ENCODE peak calls at places on chromosomes 16 and 17, in five cellular contexts. G is spleen; J is cardiac fibroblast; A is CD4-positive, CD25-positive, alpha-beta regulatory T cell; W is coronary artery. V is an unnamed sample.

GRCh38 chr17:27993161-27993695 is 49.2 kb upstream of the NLK start:
- DNase-seq in G (no peak), J (no peak), A (no peak), W (no peak), V (peak; percentile 2)

GRCh38 chr16:678858-679807 is 1.1 kb upstream of the STUB1 start:
- DNase-seq in G (peak; percentile 94), J (peak; percentile 36), A (no peak), W (no peak), V (peak; percentile 50)

GRCh38 chr17:29587591-29587990 is 1.9 kb downstream of the GIT1 start:
- DNase-seq in G (no peak), J (no peak), A (no peak), W (no peak), V (no peak)

GRCh38 chr16:58773870-58774269 is 39.8 kb upstream of the GOT2 start:
- DNase-seq in G (no peak), J (no peak), A (no peak), W (no peak), V (no peak)

GRCh38 chr17:340074-340473 is 12.5 kb downstream of the RPH3AL start:
- DNase-seq in G (peak; percentile 46), J (no peak), A (no peak), W (no peak), V (no peak)

GRCh38 chr17:82199496-82199895 is 13.1 kb downstream of the CCDC57 start:
- DNase-seq in G (no peak), J (no peak), A (no peak), W (no peak), V (no peak)

GRCh38 chr17:2190014-2190413 is 113.6 kb downstream of the SMG6 start:
- DNase-seq in G (no peak), J (no peak), A (no peak), W (no peak), V (peak; percentile 45)

GRCh38 chr17:14125518-14126125 is 56.3 kb downstream of the COX10 start:
- DNase-seq in G (no peak), J (no peak), A (peak; percentile 21), W (no peak), V (no peak)

GRCh38 chr17:80802626-80803450 is 188.8 kb upstream of the CHMP6 start:
- DNase-seq in G (peak; percentile 48), J (no peak), A (no peak), W (peak; percentile 69), V (no peak)

GRCh38 chr16:17461951-17462729 is 8.6 kb downstream of the XYLT1 start:
- DNase-seq in G (peak; percentile 86), J (no peak), A (no peak), W (no peak), V (no peak)

GRCh38 chr17:9844153-9844552 is 18.4 kb downstream of the GLP2R start:
- DNase-seq in G (no peak), J (no peak), A (no peak), W (no peak), V (no peak)

GRCh38 chr16:56425439-56425832 is at the start of gene AMFR:
- DNase-seq in G (peak; percentile 93), J (peak; percentile 75), A (peak; percentile 75), W (peak; percentile 78), V (peak; percentile 90)

GRCh38 chr17:79929257-79930076 is 90.2 kb upstream of the CBX4 start:
- DNase-seq in G (no peak), J (no peak), A (no peak), W (no peak), V (no peak)

GRCh38 chr17:72368191-72368590 is 247.4 kb downstream of the SOX9 start:
- DNase-seq in G (no peak), J (no peak), A (no peak), W (no peak), V (no peak)

GRCh38 chr16:57764006-57764340 is 28.4 kb downstream of the KATNB1 start:
- DNase-seq in G (no peak), J (no peak), A (no peak), W (no peak), V (no peak)

GRCh38 chr16:23953476-23953875 is 117.7 kb downstream of the PRKCB start:
- DNase-seq in G (no peak), J (no peak), A (no peak), W (no peak), V (no peak)

GRCh38 chr16:17452931-17453330 is 17.8 kb downstream of the XYLT1 start:
- DNase-seq in G (no peak), J (no peak), A (no peak), W (no peak), V (no peak)

GRCh38 chr17:18158022-18158600 is 25.5 kb upstream of the ALKBH5 start:
- DNase-seq in G (peak; percentile 98), J (peak; percentile 86), A (peak; percentile 91), W (peak; percentile 92), V (peak; percentile 10)

GRCh38 chr16:77657016-77657415 is 65.3 kb upstream of the NUDT7 start:
- DNase-seq in G (no peak), J (peak; percentile 64), A (no peak), W (no peak), V (no peak)

GRCh38 chr16:66605177-66605999 is 884 bp downstream of the CMTM3 start:
- DNase-seq in G (peak; percentile 94), J (peak; percentile 46), A (no peak), W (no peak), V (peak; percentile 59)

GRCh38 chr16:84751241-84751640 is 51.4 kb downstream of the USP10 start:
- DNase-seq in G (no peak), J (no peak), A (no peak), W (no peak), V (no peak)

GRCh38 chr16:54285414-54286066 is 1.0 kb downstream of the IRX3 start:
- DNase-seq in G (no peak), J (peak; percentile 70), A (no peak), W (no peak), V (peak; percentile 81)

GRCh38 chr17:77783991-77784820 is 174.3 kb upstream of the TNRC6C start:
- DNase-seq in G (peak; percentile 86), J (no peak), A (peak; percentile 69), W (no peak), V (no peak)

GRCh38 chr16:4140652-4141051 is 24.4 kb upstream of the ADCY9 start:
- DNase-seq in G (no peak), J (peak; percentile 7), A (no peak), W (no peak), V (no peak)

GRCh38 chr17:48994548-48995331 is 2.4 kb upstream of the IGF2BP1 start:
- DNase-seq in G (no peak), J (no peak), A (no peak), W (peak; percentile 9), V (no peak)

GRCh38 chr17:48989100-48989499 is 8.1 kb upstream of the IGF2BP1 start:
- DNase-seq in G (no peak), J (no peak), A (no peak), W (no peak), V (no peak)

GRCh38 chr17:48992433-48992832 is 4.8 kb upstream of the IGF2BP1 start:
- DNase-seq in G (no peak), J (no peak), A (no peak), W (no peak), V (no peak)

GRCh38 chr17:48993305-48993704 is 3.9 kb upstream of the IGF2BP1 start:
- DNase-seq in G (no peak), J (no peak), A (no peak), W (no peak), V (no peak)

GRCh38 chr17:48990882-48991357 is 6.3 kb upstream of the IGF2BP1 start:
- DNase-seq in G (no peak), J (no peak), A (no peak), W (peak; percentile 3), V (no peak)
- H3K4me3 ChIP-seq in G (no peak overlapping the region), J (no peak overlapping the region), A (no peak overlapping the region), W (no peak overlapping the region), V (no peak overlapping the region)

GRCh38 chr16:73063854-73064226 is 15.9 kb upstream of the ZFHX3 start:
- DNase-seq in G (no peak), J (no peak), A (no peak), W (no peak), V (no peak)
- H3K4me3 ChIP-seq in G (peak overlapping the region; percentile 48), J (peak overlapping the region; percentile 29), A (no peak overlapping the region), W (peak overlapping the region; percentile 79), V (no peak overlapping the region)

GRCh38 chr17:6070280-6070894 is at the start of gene WSCD1:
- DNase-seq in G (no peak), J (no peak), A (no peak), W (no peak), V (peak; percentile 23)
- H3K4me3 ChIP-seq in G (peak within 1 kb of the TSS; percentile 76), J (peak within 1 kb of the TSS; percentile 15), A (no peak within 1 kb of the TSS), W (peak within 1 kb of the TSS; percentile 76), V (no peak within 1 kb of the TSS)

DNA sequence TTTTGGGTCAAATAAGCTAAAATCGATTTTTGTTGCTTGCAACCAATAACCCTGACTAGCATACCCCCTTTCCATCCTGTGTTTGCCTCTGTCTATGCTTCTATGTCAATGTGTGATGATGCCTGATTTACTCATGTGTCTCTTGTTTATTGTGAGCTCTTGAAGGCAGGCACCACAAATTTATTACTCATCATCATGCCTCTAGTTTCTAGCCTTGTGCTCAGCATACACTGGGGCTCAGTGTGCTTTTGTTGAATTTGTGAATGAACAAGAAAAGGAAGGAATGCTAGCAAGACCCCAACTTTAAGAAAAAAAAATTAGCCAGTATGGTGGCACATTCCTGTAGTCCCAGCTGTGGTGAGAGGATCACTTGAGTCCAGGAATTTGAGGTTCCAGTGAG is 119.1 kb upstream of the GPR139 start:
- DNase-seq in G (no peak), J (no peak), A (no peak), W (no peak), V (no peak)
- H3K4me3 ChIP-seq in G (no peak overlapping the region), J (no peak overlapping the region), A (no peak overlapping the region), W (no peak overlapping the region), V (no peak overlapping the region)